ENCODE peak calls at places on chromosomes 16 and 17, in five cellular contexts. C is stimulated activated CD4-positive, alpha-beta T cell treated with anti-CD3 and anti-CD28 coated beads, Interleukin-4, amount 100 ng/mL, for 4 hours; N is CD4-positive, alpha-beta T cell; G is DMS 273 treated with DMSO at 0.1 percent for 48 hours; D is NCI-H2081 treated with DMSO at 0.1 percent for 48 hours. R is an unnamed sample.

GRCh38 chr16:70703041-70703834 is 17.4 kb upstream of the MTSS2 start:
- DNase-seq in C (no peak), N (no peak), G (peak), D (no peak), R (no peak)

GRCh38 chr16:3640207-3640606 is 14.3 kb upstream of the DNASE1 start:
- DNase-seq in C (no peak), N (no peak), G (no peak), D (no peak), R (no peak)

GRCh38 chr17:52823155-52823554 is 664.6 kb upstream of the CA10 start:
- DNase-seq in C (no peak), N (no peak), G (no peak), D (no peak), R (no peak)

GRCh38 chr17:2874211-2874686 is 78.0 kb downstream of the RAP1GAP2 start:
- DNase-seq in C (no peak), N (no peak), G (no peak), D (no peak), R (no peak)

GRCh38 chr16:16067127-16067526 is 117.7 kb downstream of the ABCC1 start:
- DNase-seq in C (no peak), N (no peak), G (peak), D (no peak), R (no peak)

GRCh38 chr16:81808933-81809480 is 29.9 kb downstream of the PLCG2 start:
- DNase-seq in C (no peak), N (no peak), G (no peak), D (no peak), R (no peak)

GRCh38 chr16:47234-47633 is 6.2 kb downstream of the POLR3K start:
- DNase-seq in C (no peak), N (no peak), G (no peak), D (no peak), R (no peak)

GRCh38 chr16:82134884-82135283 is 35.1 kb downstream of the MPHOSPH6 start:
- DNase-seq in C (no peak), N (no peak), G (no peak), D (no peak), R (no peak)

GRCh38 chr17:34578016-34578415 is 1.4 kb upstream of the TMEM132E start:
- DNase-seq in C (no peak), N (no peak), G (no peak), D (no peak), R (no peak)

GRCh38 chr16:10817963-10818941 is at the start of gene TVP23A:
- DNase-seq in C (no peak), N (no peak), G (no peak), D (no peak), R (no peak)

GRCh38 chr17:74324521-74324920 is 1.5 kb upstream of the KIF19 start:
- DNase-seq in C (no peak), N (no peak), G (no peak), D (no peak), R (no peak)

GRCh38 chr17:13415877-13416416 is 185.8 kb downstream of the HS3ST3A1 start:
- DNase-seq in C (no peak), N (no peak), G (no peak), D (no peak), R (no peak)